ENCODE peak calls at places on chromosomes 3 and 15, in eight cellular contexts. L is germinal center; N is hepatocyte; K is effector CD8-positive, alpha-beta T cell; B is COR-L47; G is activated T-cell treated with anti-CD3 and anti-CD28 coated beads, Interleukin-2, amount 50 U/mL, for 24 hours; V is effector memory CD8-positive, alpha-beta T cell; X is RWPE2. D is an unnamed sample.

GRCh38 chr3:149770246-149770645 is 18.0 kb upstream of the COMMD2 start:
- DNase-seq in L (no peak), N (no peak), K (no peak), B (no peak), G (no peak), V (no peak), X (no peak), D (no peak)

GRCh38 chr3:88632226-88632625 is 475.2 kb upstream of the EPHA3 start:
- DNase-seq in L (no peak), N (no peak), K (no peak), B (no peak), G (no peak), V (no peak), X (no peak), D (no peak)

GRCh38 chr3:23710555-23710954 is 95.2 kb upstream of the UBE2E1 start:
- DNase-seq in L (no peak), N (peak; percentile 62), K (no peak), B (no peak), G (no peak), V (no peak), X (no peak), D (no peak)

GRCh38 chr3:156820687-156821070 is 5.5 kb upstream of the LEKR1 start:
- DNase-seq in L (peak; percentile 26), N (no peak), K (no peak), B (no peak), G (no peak), V (no peak), X (no peak), D (no peak)

GRCh38 chr3:164467027-164467426 is 611.3 kb downstream of the SI start:
- DNase-seq in L (no peak), N (no peak), K (no peak), B (no peak), G (no peak), V (no peak), X (no peak), D (no peak)

GRCh38 chr3:39067286-39067685 is 15.5 kb downstream of the WDR48 start:
- DNase-seq in L (no peak), N (no peak), K (no peak), B (no peak), G (no peak), V (no peak), X (no peak), D (no peak)

GRCh38 chr15:79978694-79979519 is 7.9 kb upstream of the BCL2A1 start:
- DNase-seq in L (peak; percentile 53), N (peak; percentile 48), K (no peak), B (no peak), G (peak; percentile 45), V (no peak), X (no peak), D (no peak)

GRCh38 chr3:184633185-184633584 is 71.6 kb downstream of the EPHB3 start:
- DNase-seq in L (no peak), N (no peak), K (no peak), B (no peak), G (no peak), V (no peak), X (no peak), D (no peak)

GRCh38 chr3:195214381-195214780 is 56.6 kb downstream of the XXYLT1 start:
- DNase-seq in L (no peak), N (no peak), K (no peak), B (no peak), G (no peak), V (no peak), X (no peak), D (no peak)

GRCh38 chr15:31768055-31768454 is 262.3 kb upstream of the CHRNA7 start:
- DNase-seq in L (no peak), N (no peak), K (no peak), B (no peak), G (no peak), V (no peak), X (no peak), D (no peak)

GRCh38 chr3:195117978-195118581 is 152.9 kb downstream of the XXYLT1 start:
- DNase-seq in L (no peak), N (peak; percentile 86), K (no peak), B (no peak), G (no peak), V (no peak), X (no peak), D (no peak)